ENCODE peak calls at places on chromosome 17, in four cellular contexts. M, X, L and N are unnamed samples.

GRCh38 chr17:74206332-74206818 is 2.9 kb downstream of the RPL38 start:
- DNase-seq in M (no peak), X (no peak), L (no peak), N (no peak)

GRCh38 chr17:75325827-75326586 is 36.8 kb upstream of the SLC25A19 start:
- DNase-seq in M (peak), X (no peak), L (no peak), N (no peak)

GRCh38 chr17:1379930-1380313 is 20.1 kb downstream of the YWHAE start:
- DNase-seq in M (no peak), X (peak), L (no peak), N (no peak)

GRCh38 chr17:21676281-21677111 is 15.8 kb upstream of the KCNJ18 start:
- DNase-seq in M (no peak), X (no peak), L (no peak), N (no peak)

GRCh38 chr17:36869856-36870617 is 67.2 kb upstream of the LHX1 start:
- DNase-seq in M (peak), X (no peak), L (no peak), N (peak)

GRCh38 chr17:50633683-50634082 is 998 bp upstream of the ABCC3 start:
- DNase-seq in M (no peak), X (no peak), L (no peak), N (no peak)

GRCh38 chr17:77118251-77118928 is 22.4 kb upstream of the SEC14L1 start:
- DNase-seq in M (no peak), X (no peak), L (no peak), N (no peak)

GRCh38 chr17:39606434-39607056 is 1.2 kb downstream of the NEUROD2 start:
- DNase-seq in M (no peak), X (no peak), L (no peak), N (peak)

GRCh38 chr17:74759243-74759801 is 10.9 kb downstream of the NHERF1 start:
- DNase-seq in M (no peak), X (no peak), L (no peak), N (no peak)

GRCh38 chr17:39737761-39738567 is at the start of gene GRB7:
- DNase-seq in M (peak), X (no peak), L (peak), N (peak)

GRCh38 chr17:29677139-29677834 is 54.6 kb upstream of the CORO6 start:
- DNase-seq in M (no peak), X (no peak), L (no peak), N (no peak)

GRCh38 chr17:4604111-4604644 is 19.8 kb downstream of the SMTNL2 start:
- DNase-seq in M (no peak), X (no peak), L (no peak), N (no peak)

GRCh38 chr17:13575922-13576419 is 25.8 kb downstream of the HS3ST3A1 start:
- DNase-seq in M (no peak), X (no peak), L (no peak), N (no peak)

GRCh38 chr17:57043276-57043675 is 41.8 kb upstream of the AKAP1 start:
- DNase-seq in M (no peak), X (no peak), L (no peak), N (no peak)

GRCh38 chr17:2704890-2705248 is 6.7 kb downstream of the CLUH start:
- DNase-seq in M (no peak), X (no peak), L (no peak), N (no peak)
- TF ChIP-seq POLR2AphosphoS2 in M (no peak), X (no peak), L (no peak), N (no peak)

GRCh38 chr17:7912927-7913524 is 3.1 kb downstream of the RNF227 start:
- DNase-seq in M (peak), X (peak), L (peak), N (peak)

GRCh38 chr17:7916383-7916677 is 241 bp upstream of the RNF227 start:
- DNase-seq in M (no peak), X (no peak), L (no peak), N (no peak)

GRCh38 chr17:7916799-7917198 is 710 bp upstream of the RNF227 start:
- DNase-seq in M (no peak), X (no peak), L (peak), N (no peak)

GRCh38 chr17:7915611-7916382 is at the start of gene RNF227:
- DNase-seq in M (peak), X (peak), L (peak), N (peak)

DNA sequence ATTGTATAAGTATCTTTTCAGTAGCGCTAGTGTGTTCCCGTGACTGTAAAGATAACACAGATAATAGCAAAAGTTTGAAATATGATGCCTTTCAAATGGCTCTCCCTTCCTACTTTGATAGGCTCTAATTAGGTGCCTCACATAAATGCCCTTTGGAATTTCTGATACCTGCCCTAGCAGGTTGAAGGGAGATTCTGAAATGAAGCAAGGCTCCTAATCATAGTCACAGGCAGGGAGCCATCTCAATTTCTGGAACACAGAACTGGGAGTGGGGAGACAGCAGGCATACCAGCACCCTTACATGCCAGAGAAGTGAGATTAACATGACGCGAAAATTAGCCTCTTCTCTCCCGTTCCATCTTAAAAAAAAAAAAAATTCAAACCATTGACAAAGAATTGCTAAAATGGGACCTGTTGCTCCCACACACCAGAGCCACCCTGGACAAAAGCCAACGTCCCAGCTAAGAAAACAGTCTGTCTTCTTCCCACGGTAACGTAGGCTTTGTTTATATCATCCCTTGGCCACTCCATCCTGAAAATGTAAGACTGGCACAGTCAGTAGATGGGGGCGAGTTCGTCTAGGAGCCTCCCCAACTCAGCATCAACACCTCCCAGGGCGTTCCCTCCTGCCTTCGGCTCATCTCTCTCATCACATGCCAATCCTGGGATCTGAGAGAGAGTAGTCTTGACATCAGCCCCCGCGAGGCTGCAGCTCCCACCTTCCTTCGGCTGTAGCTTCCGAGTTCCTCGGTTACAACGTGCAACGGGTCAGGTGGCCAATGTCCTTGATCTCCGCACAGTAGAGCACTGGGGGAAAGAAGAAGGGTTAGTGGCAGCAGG is 1.1 kb downstream of the RNF227 start:
- DNase-seq in M (no peak), X (no peak), L (no peak), N (no peak)
- TF ChIP-seq JUNB in M (no peak), X (no peak), L (no peak), N (no peak)

DNA sequence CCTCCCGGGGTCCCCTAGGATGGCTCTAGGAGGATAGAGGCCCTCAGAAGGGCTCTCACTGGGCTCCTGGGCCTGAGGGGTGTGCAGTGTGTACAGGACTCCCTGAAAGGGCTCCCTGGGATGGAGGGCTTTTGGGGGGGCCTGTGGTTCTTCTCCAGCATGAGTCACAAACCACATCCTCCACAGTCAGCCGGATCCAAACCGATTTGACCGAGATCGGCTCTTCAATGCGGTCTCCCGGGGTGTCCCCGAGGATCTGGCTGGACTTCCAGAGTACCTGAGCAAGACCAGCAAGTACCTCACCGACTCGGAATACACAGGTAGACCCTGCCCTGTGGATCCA is 4.5 kb downstream of the TRPV2 start:
- DNase-seq in M (no peak), X (no peak), L (no peak), N (no peak)
- TF ChIP-seq POLR2AphosphoS2 in M (no peak), X (no peak), L (no peak), N (no peak)

DNA sequence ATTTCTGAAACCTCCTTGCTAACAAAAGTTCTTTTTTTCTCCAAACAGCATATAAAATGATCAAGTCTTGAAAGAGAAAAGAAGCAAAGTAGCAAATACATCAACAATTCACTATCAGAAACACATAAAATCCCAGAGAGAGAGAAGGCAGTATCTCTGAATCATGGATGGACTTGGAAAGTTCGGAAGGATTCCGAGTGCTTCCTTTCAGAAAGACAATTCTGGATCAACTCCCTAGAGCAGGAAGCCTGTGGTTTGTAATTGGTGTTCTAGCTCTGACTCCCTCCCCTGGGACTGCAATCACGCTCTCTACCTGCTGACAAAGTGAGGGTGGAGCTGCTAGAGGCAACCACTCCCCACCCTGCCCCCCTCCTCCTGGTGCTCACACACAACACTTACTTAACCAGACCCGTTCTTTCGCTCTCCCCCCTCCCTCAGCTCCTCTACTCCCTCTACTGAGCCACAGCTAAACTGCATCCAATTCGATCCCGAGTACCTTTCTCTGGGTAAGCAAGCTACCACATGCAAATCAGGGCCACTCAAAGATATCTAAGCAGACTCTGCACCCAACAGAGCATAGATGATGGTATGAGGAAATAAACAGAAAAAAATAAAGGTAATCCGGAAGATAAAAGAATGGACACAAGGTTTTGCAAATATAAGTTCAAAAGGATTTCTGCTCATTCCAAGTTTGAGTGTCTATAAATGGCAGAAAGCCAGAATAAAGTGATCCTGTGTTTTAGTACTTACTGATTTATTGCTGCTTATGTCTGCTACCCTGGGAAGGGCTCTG is at the start of gene RNF43:
- DNase-seq in M (peak), X (peak), L (peak), N (peak)
- TF ChIP-seq JUNB in M (no peak), X (peak), L (no peak), N (no peak)

DNA sequence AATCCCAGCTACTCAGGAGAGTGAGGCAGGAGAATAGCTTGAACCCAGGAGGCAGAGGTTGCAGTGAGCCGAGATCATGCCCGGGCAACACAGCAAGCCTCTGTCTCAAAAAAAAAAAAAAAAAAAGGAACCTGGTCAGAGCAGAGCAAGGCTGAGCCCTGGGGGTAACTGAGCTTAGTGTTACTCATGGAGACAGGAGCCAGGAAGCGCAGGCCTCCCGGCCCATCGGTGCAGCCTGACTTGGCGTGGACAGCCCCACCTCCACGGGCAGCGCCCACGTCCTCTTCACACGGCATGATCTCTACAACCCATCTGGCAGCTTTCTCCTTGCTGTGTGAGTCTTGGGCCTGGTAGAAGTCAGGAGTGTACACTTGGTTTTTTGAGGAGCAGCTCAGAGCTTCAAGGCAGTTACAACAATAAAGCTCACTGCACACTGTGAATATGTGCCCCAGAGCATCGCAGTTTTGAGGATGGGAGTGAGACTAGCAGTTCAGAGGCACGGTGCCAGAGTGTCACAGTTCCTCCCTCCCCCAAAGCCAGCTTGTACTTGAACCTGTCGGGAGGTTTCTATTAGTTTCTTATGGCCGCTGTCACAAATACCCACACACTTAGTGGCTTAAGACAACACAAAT is 129.9 kb downstream of the RAP1GAP2 start:
- DNase-seq in M (no peak), X (no peak), L (no peak), N (peak)
- TF ChIP-seq POLR2AphosphoS2 in M (no peak), X (no peak), L (no peak), N (no peak)

DNA sequence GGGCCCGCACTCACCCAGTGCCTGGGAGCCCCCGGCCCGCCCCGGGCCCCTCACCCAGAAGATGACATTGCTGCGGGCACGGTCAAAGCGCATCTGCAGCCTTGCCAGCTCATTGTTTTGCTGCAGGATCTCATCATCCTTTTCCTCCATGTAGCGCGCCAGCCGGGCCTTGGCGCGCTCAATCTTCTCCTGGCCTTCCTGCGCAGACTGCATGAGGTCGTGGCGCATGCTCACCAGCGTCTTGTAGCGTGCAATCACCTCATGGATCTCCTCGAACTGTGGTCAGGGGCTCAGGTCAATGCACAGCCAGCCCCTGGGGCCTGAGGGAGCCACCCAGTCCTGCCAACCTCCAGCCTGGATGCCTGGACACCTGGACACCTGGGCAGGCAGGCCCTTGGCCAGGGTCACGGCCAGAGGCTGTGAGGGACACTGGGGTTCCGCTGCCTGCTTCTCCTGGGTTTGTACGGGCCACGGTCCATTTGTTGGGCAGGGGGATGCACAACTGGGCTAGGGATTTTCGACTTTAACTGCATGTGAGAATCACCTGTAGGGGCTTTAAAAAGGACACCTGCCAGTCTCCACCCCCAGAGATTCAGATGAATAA is 9.2 kb downstream of the CCDC42 start:
- DNase-seq in M (no peak), X (no peak), L (no peak), N (no peak)
- TF ChIP-seq JUNB in M (no peak), X (no peak), L (no peak), N (no peak)

GRCh38 chr17:81631482-81631881 is 5.4 kb downstream of the NPLOC4 start:
- DNase-seq in M (no peak), X (no peak), L (no peak), N (no peak)

GRCh38 chr17:81636505-81637288 is at the start of the genes NPLOC4 and TSPAN10:
- DNase-seq in M (peak), X (peak), L (peak), N (peak)

GRCh38 chr17:81638683-81639082 is 1.7 kb downstream of the TSPAN10 start:
- DNase-seq in M (no peak), X (no peak), L (no peak), N (no peak)

GRCh38 chr17:81635973-81636504 is 873 bp downstream of the NPLOC4 start:
- DNase-seq in M (no peak), X (no peak), L (no peak), N (no peak)

GRCh38 chr17:81635431-81635830 is 1.5 kb downstream of the NPLOC4 start:
- DNase-seq in M (no peak), X (no peak), L (no peak), N (no peak)
- TF ChIP-seq POLR2AphosphoS2 in M (no peak), X (no peak), L (no peak), N (no peak)

GRCh38 chr17:58487589-58488427 is at the start of gene HSF5:
- DNase-seq in M (no peak), X (no peak), L (no peak), N (no peak)
- TF ChIP-seq JUNB in M (no peak), X (no peak), L (no peak), N (no peak)

GRCh38 chr17:38467491-38467890 is 39.2 kb downstream of the ARHGAP23 start:
- DNase-seq in M (no peak), X (no peak), L (no peak), N (no peak)

GRCh38 chr17:38464723-38465419 is 36.6 kb downstream of the ARHGAP23 start:
- DNase-seq in M (peak), X (no peak), L (no peak), N (peak)

GRCh38 chr17:38466346-38467315 is 38.4 kb downstream of the ARHGAP23 start:
- DNase-seq in M (peak), X (no peak), L (no peak), N (no peak)

GRCh38 chr17:38464251-38464722 is 36.0 kb downstream of the ARHGAP23 start:
- DNase-seq in M (no peak), X (no peak), L (no peak), N (peak)

GRCh38 chr17:38465420-38466345 is 37.4 kb downstream of the ARHGAP23 start:
- DNase-seq in M (peak), X (no peak), L (no peak), N (no peak)
- TF ChIP-seq POLR2AphosphoS2 in M (no peak), X (no peak), L (no peak), N (no peak)

GRCh38 chr17:78316867-78317816 is 42.7 kb downstream of the SOCS3 start:
- DNase-seq in M (peak), X (peak), L (peak), N (peak)

GRCh38 chr17:78316115-78316866 is 43.6 kb downstream of the SOCS3 start:
- DNase-seq in M (peak), X (no peak), L (no peak), N (peak)

GRCh38 chr17:78314683-78315354 is 45.1 kb downstream of the SOCS3 start:
- DNase-seq in M (peak), X (no peak), L (no peak), N (no peak)

GRCh38 chr17:78313735-78314648 is 45.9 kb downstream of the SOCS3 start:
- DNase-seq in M (peak), X (peak), L (peak), N (peak)

DNA sequence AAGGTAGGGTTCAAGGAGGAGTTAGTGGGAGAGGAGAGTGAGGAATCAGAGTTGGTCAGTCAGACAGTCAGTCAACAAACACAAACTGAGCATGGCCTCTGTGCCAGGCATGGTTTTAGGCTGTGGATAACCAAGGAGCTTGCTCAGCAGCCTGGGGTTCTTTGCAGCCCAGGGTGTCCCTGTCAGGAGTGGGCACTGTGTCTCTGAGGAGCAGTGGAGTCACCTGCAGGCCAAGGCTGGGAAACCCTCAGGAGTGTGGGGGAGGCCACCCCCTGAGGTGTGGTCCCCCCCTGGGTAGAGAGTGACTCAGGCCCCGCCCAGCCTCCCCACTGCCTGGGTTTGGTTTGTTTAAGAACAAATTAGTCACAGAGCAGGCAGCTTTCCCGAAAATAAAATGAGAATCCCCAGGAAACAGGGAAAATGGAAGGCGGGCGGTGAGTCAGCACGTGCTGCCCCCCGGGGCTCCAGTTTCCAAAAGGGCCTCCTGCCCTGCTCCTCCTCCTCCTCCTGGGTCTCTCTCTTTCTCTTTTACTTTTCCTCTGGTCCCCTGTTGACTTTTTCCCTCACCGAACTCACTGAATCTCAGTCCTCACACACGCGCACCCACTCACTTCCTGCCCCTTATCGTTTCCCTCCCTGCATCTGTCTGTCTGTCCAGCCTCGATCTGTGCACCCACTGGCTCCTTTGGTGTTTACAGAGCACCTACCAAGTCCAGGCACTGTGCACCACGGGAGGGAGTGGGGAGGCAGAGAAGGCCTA is 44.3 kb downstream of the SOCS3 start:
- DNase-seq in M (peak), X (peak), L (peak), N (peak)
- TF ChIP-seq JUNB in M (no peak), X (no peak), L (no peak), N (peak)